ENCODE peak calls at places on chromosomes 12 and 14, in four cellular contexts. I, T, H and O are unnamed samples.

GRCh38 chr14:91241848-91242247 is 2.7 kb downstream of the GPR68 start:
- DNase-seq in H (no peak), T (no peak), I (no peak), O (no peak)

GRCh38 chr12:106133136-106134087 is 5.3 kb downstream of the NUAK1 start:
- DNase-seq in H (peak), I (no peak), T (no peak), O (no peak)

GRCh38 chr14:54730156-54730961 is 163.4 kb downstream of the SAMD4A start:
- DNase-seq in H (peak), I (no peak), T (no peak), O (no peak)

GRCh38 chr12:51341259-51342007 is 5.0 kb downstream of the CELA1 start:
- DNase-seq in I (peak), T (peak), H (peak), O (no peak)

GRCh38 chr12:67386869-67387570 is 117.9 kb downstream of the CAND1 start:
- DNase-seq in T (no peak), H (no peak), I (no peak), O (no peak)

GRCh38 chr12:110067531-110067930 is 19.2 kb upstream of the C12orf76 start:
- DNase-seq in H (no peak), T (no peak), I (no peak), O (no peak)

GRCh38 chr12:125983094-125983783 is 918.0 kb downstream of the AACS start:
- DNase-seq in T (peak), I (no peak), H (no peak), O (no peak)

GRCh38 chr12:95248604-95249355 is 31.2 kb downstream of the VEZT start:
- DNase-seq in I (no peak), T (no peak), H (no peak), O (no peak)

GRCh38 chr12:100359822-100360221 is 2.9 kb downstream of the SLC17A8 start:
- DNase-seq in H (peak), I (no peak), T (no peak), O (no peak)

DNA sequence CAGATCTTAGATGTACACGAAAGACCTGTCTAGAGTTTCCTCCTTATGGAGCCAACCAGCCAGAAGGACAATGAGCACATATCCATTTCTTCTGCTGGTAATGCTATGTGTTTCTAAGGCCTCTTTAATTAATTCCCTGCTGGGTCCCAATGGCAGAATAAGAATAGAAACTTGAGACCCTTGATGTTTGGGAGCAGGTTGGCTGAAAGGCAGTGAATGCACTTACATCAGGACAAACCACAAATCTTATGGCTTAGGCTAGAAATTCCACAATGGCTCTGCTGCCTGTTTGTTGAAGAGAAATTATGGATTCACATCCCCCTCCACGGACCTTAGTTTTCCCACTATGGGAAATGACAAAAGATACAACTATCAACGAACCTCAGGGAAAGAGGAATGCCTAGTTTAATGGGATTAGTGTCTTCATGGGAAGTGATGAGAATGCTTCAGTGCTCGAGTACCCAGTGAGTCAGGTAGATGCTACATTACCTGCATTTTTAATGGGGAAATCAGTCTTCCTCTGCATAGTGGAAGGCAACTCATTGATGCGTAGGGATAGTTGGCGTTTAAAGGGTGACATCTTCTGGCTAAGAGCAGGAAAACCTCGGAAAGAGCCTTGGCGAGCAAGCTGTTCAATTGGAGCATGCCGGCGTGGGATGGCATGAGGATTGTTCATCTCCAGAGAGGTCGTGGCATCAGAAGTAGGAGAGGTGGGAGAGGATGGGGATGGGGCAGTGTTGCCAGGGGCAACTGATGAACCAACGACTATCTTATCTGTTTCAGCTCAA is 46.5 kb downstream of the PAPLN start:
- DNase-seq in H (peak), I (no peak), T (no peak), O (no peak)
- TF ChIP-seq CTCF in H (peak), I (no peak), T (no peak), O (no peak)

DNA sequence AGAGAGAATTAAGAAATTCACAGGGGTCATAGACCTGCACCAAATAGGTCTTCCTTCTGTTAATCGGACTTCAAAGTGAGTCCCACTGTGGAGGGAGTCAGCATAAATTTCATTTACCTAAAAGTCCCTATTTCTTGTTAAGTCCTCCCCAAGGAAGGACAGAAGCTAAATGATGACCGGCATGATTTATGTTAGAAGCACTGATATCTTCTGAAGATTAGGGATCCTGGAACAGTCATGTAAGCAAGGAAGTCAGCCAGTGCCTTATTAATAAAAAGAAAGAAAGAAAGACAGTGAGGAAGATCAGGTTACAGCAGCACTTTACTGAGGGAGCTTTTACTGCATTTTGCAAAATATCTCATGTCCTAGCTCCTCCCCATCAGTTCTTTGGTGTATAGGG is 287.5 kb downstream of the FOXG1 start:
- DNase-seq in T (no peak), I (no peak), H (no peak), O (no peak)
- H3K4me3 ChIP-seq in T (no peak), I (no peak), H (no peak), O (no peak)

GRCh38 chr14:34781242-34781641 is 66.8 kb upstream of the CFL2 start:
- DNase-seq in H (peak), T (no peak), I (no peak), O (no peak)
- H3K27ac ChIP-seq in H (peak), T (no peak), I (no peak), O (no peak)

GRCh38 chr12:52362118-52362726 is 5.1 kb downstream of the KRT85 start:
- DNase-seq in T (no peak), H (no peak), I (no peak), O (no peak)
- TF ChIP-seq CTCF in T (no peak), H (peak), I (no peak), O (no peak)